ENCODE peak calls at places on chromosomes 4 and X, in six cellular contexts. One of them, this sample, is unnamed.

GRCh38 chr4:83618431-83618830 is 82.5 kb downstream of the GPAT3 start:
- DNase-seq in endodermal cell: no peak
- DNase-seq in stomach: peak
- DNase-seq in adrenal gland: peak
- DNase-seq in lower lobe of right lung: no peak
- DNase-seq in right atrium auricular region: no peak
- DNase-seq in this sample: peak

GRCh38 chrX:26032141-26032917 is 105.8 kb upstream of the MAGEB18 start:
- DNase-seq in adrenal gland: no peak
- DNase-seq in lower lobe of right lung: no peak
- DNase-seq in endodermal cell: no peak
- DNase-seq in right atrium auricular region: no peak
- DNase-seq in stomach: no peak
- DNase-seq in this sample: peak

GRCh38 chr4:148786699-148787098 is 344.5 kb upstream of the NR3C2 start:
- DNase-seq in endodermal cell: no peak
- DNase-seq in stomach: no peak
- DNase-seq in right atrium auricular region: no peak
- DNase-seq in adrenal gland: peak
- DNase-seq in lower lobe of right lung: no peak
- DNase-seq in this sample: no peak

GRCh38 chr4:116427666-116428065 is 657.7 kb downstream of the TRAM1L1 start:
- DNase-seq in stomach: no peak
- DNase-seq in adrenal gland: no peak
- DNase-seq in lower lobe of right lung: no peak
- DNase-seq in endodermal cell: no peak
- DNase-seq in right atrium auricular region: no peak
- DNase-seq in this sample: no peak

GRCh38 chrX:84729809-84730208 is 227.6 kb upstream of the HDX start:
- DNase-seq in endodermal cell: peak
- DNase-seq in adrenal gland: peak
- DNase-seq in right atrium auricular region: no peak
- DNase-seq in lower lobe of right lung: no peak
- DNase-seq in stomach: no peak
- DNase-seq in this sample: peak

GRCh38 chrX:86504297-86504696 is 356.0 kb downstream of the DACH2 start:
- DNase-seq in adrenal gland: no peak
- DNase-seq in lower lobe of right lung: no peak
- DNase-seq in endodermal cell: no peak
- DNase-seq in stomach: no peak
- DNase-seq in right atrium auricular region: no peak
- DNase-seq in this sample: no peak

GRCh38 chr4:166087569-166087968 is 214.5 kb downstream of the TLL1 start:
- DNase-seq in endodermal cell: no peak
- DNase-seq in adrenal gland: no peak
- DNase-seq in stomach: no peak
- DNase-seq in right atrium auricular region: no peak
- DNase-seq in lower lobe of right lung: no peak
- DNase-seq in this sample: no peak

GRCh38 chr4:153663667-153664066 is 20.4 kb upstream of the TLR2 start:
- DNase-seq in endodermal cell: no peak
- DNase-seq in lower lobe of right lung: no peak
- DNase-seq in right atrium auricular region: no peak
- DNase-seq in adrenal gland: no peak
- DNase-seq in stomach: no peak
- DNase-seq in this sample: no peak

GRCh38 chr4:41209901-41210300 is 4.4 kb downstream of the APBB2 start:
- DNase-seq in endodermal cell: no peak
- DNase-seq in right atrium auricular region: no peak
- DNase-seq in stomach: no peak
- DNase-seq in lower lobe of right lung: no peak
- DNase-seq in adrenal gland: no peak
- DNase-seq in this sample: no peak

GRCh38 chr4:122005064-122005755 is 53.4 kb upstream of the TRPC3 start:
- DNase-seq in endodermal cell: no peak
- DNase-seq in right atrium auricular region: no peak
- DNase-seq in lower lobe of right lung: no peak
- DNase-seq in stomach: no peak
- DNase-seq in adrenal gland: no peak
- DNase-seq in this sample: peak

GRCh38 chr4:140152760-140153418 is 1.1 kb downstream of the MAML3 start:
- DNase-seq in endodermal cell: peak
- DNase-seq in stomach: peak
- DNase-seq in adrenal gland: peak
- DNase-seq in right atrium auricular region: peak
- DNase-seq in lower lobe of right lung: peak
- DNase-seq in this sample: no peak

GRCh38 chr4:142347241-142347640 is 498.9 kb downstream of the INPP4B start:
- DNase-seq in stomach: no peak
- DNase-seq in lower lobe of right lung: no peak
- DNase-seq in right atrium auricular region: no peak
- DNase-seq in adrenal gland: no peak
- DNase-seq in endodermal cell: no peak
- DNase-seq in this sample: no peak

GRCh38 chr4:56976878-56977320 is 507 bp downstream of the NOA1 start:
- DNase-seq in adrenal gland: no peak
- DNase-seq in endodermal cell: peak
- DNase-seq in right atrium auricular region: no peak
- DNase-seq in lower lobe of right lung: peak
- DNase-seq in stomach: peak
- DNase-seq in this sample: no peak

GRCh38 chr4:112238833-112239232 is 7.2 kb downstream of the AP1AR start:
- DNase-seq in right atrium auricular region: no peak
- DNase-seq in endodermal cell: no peak
- DNase-seq in adrenal gland: no peak
- DNase-seq in lower lobe of right lung: no peak
- DNase-seq in stomach: no peak
- DNase-seq in this sample: no peak

GRCh38 chrX:17588303-17588702 is 149.0 kb upstream of the SCML1 start:
- DNase-seq in stomach: no peak
- DNase-seq in endodermal cell: no peak
- DNase-seq in lower lobe of right lung: no peak
- DNase-seq in adrenal gland: no peak
- DNase-seq in right atrium auricular region: no peak
- DNase-seq in this sample: no peak

GRCh38 chrX:10549280-10549679 is 71.1 kb downstream of the MID1 start:
- DNase-seq in lower lobe of right lung: no peak
- DNase-seq in endodermal cell: no peak
- DNase-seq in adrenal gland: no peak
- DNase-seq in stomach: no peak
- DNase-seq in right atrium auricular region: no peak
- DNase-seq in this sample: no peak

GRCh38 chr4:184298255-184298654 is 80.6 kb upstream of the ENPP6 start:
- DNase-seq in stomach: no peak
- DNase-seq in adrenal gland: no peak
- DNase-seq in lower lobe of right lung: no peak
- DNase-seq in endodermal cell: no peak
- DNase-seq in right atrium auricular region: no peak
- DNase-seq in this sample: no peak

GRCh38 chr4:41969666-41970065 is 11.9 kb upstream of the DCAF4L1 start:
- DNase-seq in right atrium auricular region: no peak
- DNase-seq in adrenal gland: no peak
- DNase-seq in stomach: no peak
- DNase-seq in lower lobe of right lung: no peak
- DNase-seq in endodermal cell: no peak
- DNase-seq in this sample: no peak

GRCh38 chrX:151704023-151704663 is 8.9 kb downstream of the PRRG3 start:
- DNase-seq in adrenal gland: no peak
- DNase-seq in right atrium auricular region: no peak
- DNase-seq in endodermal cell: no peak
- DNase-seq in lower lobe of right lung: no peak
- DNase-seq in stomach: no peak
- DNase-seq in this sample: no peak

GRCh38 chrX:18468599-18468998 is 43.2 kb downstream of the CDKL5 start:
- DNase-seq in right atrium auricular region: no peak
- DNase-seq in endodermal cell: no peak
- DNase-seq in adrenal gland: no peak
- DNase-seq in lower lobe of right lung: no peak
- DNase-seq in stomach: no peak
- DNase-seq in this sample: no peak

GRCh38 chrX:17484592-17484991 is 109.6 kb downstream of the NHS start:
- DNase-seq in right atrium auricular region: no peak
- DNase-seq in endodermal cell: no peak
- DNase-seq in lower lobe of right lung: no peak
- DNase-seq in adrenal gland: no peak
- DNase-seq in stomach: no peak
- DNase-seq in this sample: no peak

GRCh38 chrX:144334577-144334976 is 450.7 kb downstream of the UBE2NL start:
- DNase-seq in adrenal gland: no peak
- DNase-seq in right atrium auricular region: no peak
- DNase-seq in stomach: no peak
- DNase-seq in lower lobe of right lung: no peak
- DNase-seq in endodermal cell: peak
- DNase-seq in this sample: no peak

GRCh38 chr4:163110442-163110841 is 56.2 kb downstream of the NAF1 start:
- DNase-seq in right atrium auricular region: no peak
- DNase-seq in adrenal gland: no peak
- DNase-seq in lower lobe of right lung: no peak
- DNase-seq in stomach: no peak
- DNase-seq in endodermal cell: no peak
- DNase-seq in this sample: no peak

GRCh38 chr4:121307441-121308327 is 73.1 kb downstream of the QRFPR start:
- DNase-seq in right atrium auricular region: no peak
- DNase-seq in endodermal cell: peak
- DNase-seq in adrenal gland: peak
- DNase-seq in lower lobe of right lung: no peak
- DNase-seq in stomach: no peak
- DNase-seq in this sample: peak

GRCh38 chrX:27086221-27086620 is 376.9 kb downstream of the PPP4R3C start:
- DNase-seq in lower lobe of right lung: no peak
- DNase-seq in right atrium auricular region: no peak
- DNase-seq in adrenal gland: no peak
- DNase-seq in endodermal cell: no peak
- DNase-seq in stomach: no peak
- DNase-seq in this sample: no peak

GRCh38 chrX:52359614-52360232 is 9.1 kb upstream of the XAGE2 start:
- DNase-seq in right atrium auricular region: no peak
- DNase-seq in adrenal gland: peak
- DNase-seq in lower lobe of right lung: no peak
- DNase-seq in stomach: no peak
- DNase-seq in endodermal cell: no peak
- DNase-seq in this sample: no peak

GRCh38 chr4:118865091-118865708 is 23.5 kb upstream of the SYNPO2 start:
- DNase-seq in adrenal gland: peak
- DNase-seq in right atrium auricular region: no peak
- DNase-seq in endodermal cell: peak
- DNase-seq in lower lobe of right lung: no peak
- DNase-seq in stomach: peak
- DNase-seq in this sample: peak

GRCh38 chr4:3637326-3638016 is 105.2 kb upstream of the LRPAP1 start:
- DNase-seq in right atrium auricular region: no peak
- DNase-seq in lower lobe of right lung: peak
- DNase-seq in stomach: no peak
- DNase-seq in endodermal cell: no peak
- DNase-seq in adrenal gland: no peak
- DNase-seq in this sample: no peak
- TF ChIP-seq CTCF in right atrium auricular region: no peak
- TF ChIP-seq CTCF in lower lobe of right lung: no peak
- TF ChIP-seq CTCF in stomach: no peak
- TF ChIP-seq CTCF in endodermal cell: no peak
- TF ChIP-seq CTCF in adrenal gland: no peak
- TF ChIP-seq CTCF in this sample: no peak

DNA sequence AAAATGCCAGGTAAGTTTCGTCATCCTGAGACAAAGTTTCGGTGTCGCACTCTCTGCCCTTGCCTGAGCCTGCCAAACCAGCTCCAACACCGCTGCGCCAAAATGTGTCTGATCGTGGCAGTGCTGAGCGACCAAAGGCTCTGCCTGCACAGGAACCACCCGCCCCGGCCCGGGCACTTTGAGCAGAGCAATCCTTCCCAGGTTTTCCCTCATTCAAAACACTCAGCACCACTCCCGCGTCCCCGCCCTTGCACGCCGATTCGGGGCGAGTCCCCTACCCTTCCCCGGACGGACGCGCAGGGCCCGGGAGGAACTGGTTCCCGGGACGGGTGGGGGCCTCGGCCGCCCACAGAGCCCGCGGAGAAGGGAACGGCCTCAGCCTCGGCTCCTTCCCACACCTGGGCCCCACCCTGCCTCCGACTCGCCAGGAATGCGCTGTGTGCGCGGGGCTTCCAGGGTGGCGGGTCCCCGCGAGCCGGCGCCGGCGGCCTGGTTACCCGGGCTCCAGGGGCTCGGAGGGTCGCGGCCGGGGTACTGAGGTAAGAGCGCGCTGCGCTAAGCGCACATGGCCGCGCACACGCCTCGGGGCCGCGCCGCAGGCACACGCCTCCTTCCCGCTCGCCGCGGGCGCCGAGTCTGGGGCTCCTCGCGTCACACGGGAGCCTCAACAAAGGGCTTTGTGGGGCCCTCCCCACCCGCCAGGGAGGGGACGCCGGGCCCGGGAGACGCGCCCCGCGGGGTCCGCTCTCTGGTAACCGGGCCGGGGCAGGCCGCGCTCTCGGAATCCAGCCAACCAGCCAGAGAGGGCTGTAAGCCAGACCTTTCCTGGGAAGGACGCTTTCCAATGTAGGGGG is at the start of gene C4orf36:
- DNase-seq in right atrium auricular region: peak
- DNase-seq in endodermal cell: peak
- DNase-seq in adrenal gland: peak
- DNase-seq in stomach: peak
- DNase-seq in lower lobe of right lung: peak
- DNase-seq in this sample: no peak
- H3K4me3 ChIP-seq in right atrium auricular region: peak
- H3K4me3 ChIP-seq in endodermal cell: peak
- H3K4me3 ChIP-seq in adrenal gland: peak
- H3K4me3 ChIP-seq in stomach: peak
- H3K4me3 ChIP-seq in lower lobe of right lung: peak
- H3K4me3 ChIP-seq in this sample: peak

GRCh38 chrX:150446151-150446550 is 83.0 kb downstream of the MAMLD1 start:
- DNase-seq in right atrium auricular region: no peak
- DNase-seq in endodermal cell: no peak
- DNase-seq in lower lobe of right lung: no peak
- DNase-seq in adrenal gland: no peak
- DNase-seq in stomach: no peak
- DNase-seq in this sample: no peak

GRCh38 chrX:150446995-150447394 is 83.9 kb downstream of the MAMLD1 start:
- DNase-seq in endodermal cell: no peak
- DNase-seq in adrenal gland: no peak
- DNase-seq in stomach: no peak
- DNase-seq in lower lobe of right lung: no peak
- DNase-seq in right atrium auricular region: no peak
- DNase-seq in this sample: no peak

GRCh38 chrX:150451953-150452352 is 88.8 kb downstream of the MAMLD1 start:
- DNase-seq in stomach: no peak
- DNase-seq in adrenal gland: no peak
- DNase-seq in lower lobe of right lung: no peak
- DNase-seq in right atrium auricular region: no peak
- DNase-seq in endodermal cell: no peak
- DNase-seq in this sample: no peak

GRCh38 chrX:150450519-150451177 is 87.5 kb downstream of the MAMLD1 start:
- DNase-seq in lower lobe of right lung: no peak
- DNase-seq in endodermal cell: no peak
- DNase-seq in right atrium auricular region: peak
- DNase-seq in stomach: no peak
- DNase-seq in adrenal gland: no peak
- DNase-seq in this sample: no peak

GRCh38 chrX:150449313-150449712 is 86.2 kb downstream of the MAMLD1 start:
- DNase-seq in lower lobe of right lung: no peak
- DNase-seq in adrenal gland: no peak
- DNase-seq in right atrium auricular region: no peak
- DNase-seq in endodermal cell: no peak
- DNase-seq in stomach: no peak
- DNase-seq in this sample: no peak
- TF ChIP-seq CTCF in lower lobe of right lung: no peak
- TF ChIP-seq CTCF in adrenal gland: no peak
- TF ChIP-seq CTCF in right atrium auricular region: no peak
- TF ChIP-seq CTCF in endodermal cell: peak
- TF ChIP-seq CTCF in stomach: no peak
- TF ChIP-seq CTCF in this sample: no peak

GRCh38 chr4:114600066-114600552 is 1.5 kb downstream of the UGT8 start:
- DNase-seq in endodermal cell: no peak
- DNase-seq in adrenal gland: no peak
- DNase-seq in lower lobe of right lung: no peak
- DNase-seq in stomach: no peak
- DNase-seq in right atrium auricular region: no peak
- DNase-seq in this sample: no peak
- H3K4me3 ChIP-seq in endodermal cell: peak
- H3K4me3 ChIP-seq in adrenal gland: no peak
- H3K4me3 ChIP-seq in lower lobe of right lung: peak
- H3K4me3 ChIP-seq in stomach: peak
- H3K4me3 ChIP-seq in right atrium auricular region: no peak
- H3K4me3 ChIP-seq in this sample: peak